ENCODE peak calls at places on chromosomes 6 and 20, in six cellular contexts. G, O, R, Q, M and Z are unnamed samples.

GRCh38 chr6:111781055-111781708 is 92.1 kb downstream of the FYN start:
- DNase-seq in G (no peak), O (no peak), Q (no peak), R (no peak), M (no peak), Z (no peak)

GRCh38 chr6:148593130-148593812 is 153.6 kb upstream of the UST start:
- DNase-seq in O (no peak), G (peak; percentile 21), R (no peak), M (no peak), Q (no peak), Z (no peak)

GRCh38 chr6:23036401-23036983 is 467.1 kb downstream of the HDGFL1 start:
- DNase-seq in M (no peak), O (no peak), G (no peak), R (no peak), Q (no peak), Z (no peak)

GRCh38 chr6:72873438-72873837 is 251.6 kb downstream of the KCNQ5 start:
- DNase-seq in G (no peak), R (no peak), Q (no peak), O (no peak), M (no peak), Z (no peak)

GRCh38 chr6:41551086-41551702 is 5.0 kb downstream of the FOXP4 start:
- DNase-seq in G (no peak), O (no peak), Q (no peak), R (no peak), M (peak; percentile 55), Z (peak; percentile 64)

GRCh38 chr20:48331518-48332286 is 496.1 kb downstream of the PREX1 start:
- DNase-seq in R (no peak), O (no peak), M (no peak), G (no peak), Q (no peak), Z (no peak)

GRCh38 chr6:102763886-102764285 is 1370.4 kb downstream of the GRIK2 start:
- DNase-seq in R (no peak), M (no peak), G (no peak), O (no peak), Q (no peak), Z (no peak)

GRCh38 chr20:54680872-54681297 is 205.5 kb downstream of the DOK5 start:
- DNase-seq in O (no peak), R (no peak), M (no peak), Q (no peak), G (no peak), Z (no peak)

GRCh38 chr6:111918825-111919224 is 45.6 kb upstream of the FYN start:
- DNase-seq in R (no peak), O (no peak), M (no peak), G (peak; percentile 39), Q (no peak), Z (no peak)

GRCh38 chr6:166932616-166933015 is 23.7 kb downstream of the RNASET2 start:
- DNase-seq in O (no peak), Q (no peak), M (no peak), G (no peak), R (no peak), Z (no peak)

GRCh38 chr20:58753929-58754551 is 61.4 kb downstream of the NPEPL1 start:
- DNase-seq in O (no peak), R (no peak), G (no peak), Q (no peak), M (no peak), Z (peak; percentile 20)

GRCh38 chr6:83265384-83265783 is 72.2 kb downstream of the RWDD2A start:
- DNase-seq in O (peak; percentile 7), R (no peak), M (no peak), G (no peak), Q (no peak), Z (no peak)

GRCh38 chr20:51760905-51761544 is 7.2 kb downstream of the ATP9A start:
- DNase-seq in Q (no peak), M (no peak), G (no peak), O (no peak), R (no peak), Z (no peak)

GRCh38 chr20:23749746-23750145 is 989 bp downstream of the CST1 start:
- DNase-seq in Q (no peak), M (no peak), G (no peak), R (no peak), O (no peak), Z (no peak)

GRCh38 chr6:168145747-168146596 is 67.0 kb upstream of the FRMD1 start:
- DNase-seq in G (no peak), Q (no peak), R (peak; percentile 41), O (no peak), M (no peak), Z (no peak)

GRCh38 chr20:61252601-61253263 is 671 bp downstream of the CDH4 start:
- DNase-seq in O (no peak), Q (no peak), M (no peak), R (no peak), G (no peak), Z (no peak)

GRCh38 chr6:41967312-41968287 is 26.0 kb upstream of the CCND3 start:
- DNase-seq in M (no peak), G (no peak), O (no peak), Q (no peak), R (no peak), Z (no peak)

GRCh38 chr20:50335105-50335504 is 144.5 kb downstream of the CEBPB start:
- DNase-seq in G (no peak), M (no peak), O (no peak), R (peak; percentile 17), Q (no peak), Z (no peak)

GRCh38 chr6:79737172-79737571 is 106.0 kb downstream of the SH3BGRL2 start:
- DNase-seq in O (no peak), M (no peak), G (no peak), Q (no peak), R (no peak), Z (no peak)

GRCh38 chr6:17470209-17470952 is 77.0 kb downstream of the CAP2 start:
- DNase-seq in O (no peak), Q (no peak), G (no peak), R (no peak), M (no peak), Z (no peak)

GRCh38 chr6:35092362-35093117 is 48.6 kb downstream of the TCP11 start:
- DNase-seq in G (peak; percentile 53), M (no peak), Q (peak; percentile 60), O (peak; percentile 40), R (peak; percentile 85), Z (no peak)

GRCh38 chr6:30685977-30686907 is at the start of gene PPP1R18:
- DNase-seq in R (peak; percentile 96), G (peak; percentile 87), O (no peak), M (peak; percentile 69), Q (peak; percentile 90), Z (peak; percentile 73)

GRCh38 chr6:30979076-30979475 is 4.4 kb upstream of the MUC21 start:
- DNase-seq in Q (no peak), G (no peak), M (no peak), O (no peak), R (no peak), Z (no peak)

GRCh38 chr6:116557863-116558262 is 4.3 kb downstream of the CALHM4 start:
- DNase-seq in M (no peak), O (peak; percentile 81), Q (no peak), G (no peak), R (no peak), Z (no peak)

GRCh38 chr20:18541741-18542140 is 25.5 kb upstream of the SMIM26 start:
- DNase-seq in R (no peak), G (no peak), O (no peak), Q (no peak), M (no peak), Z (no peak)
- H3K36me3 ChIP-seq in R (peaks cover 6% of the 10 kb centered on the region), G (peaks cover 86% of the 10 kb centered on the region), O (peaks cover 9% of the 10 kb centered on the region), Q (no peaks in the 10 kb centered on the region), M (peaks cover 15% of the 10 kb centered on the region), Z (peaks cover 31% of the 10 kb centered on the region)

DNA sequence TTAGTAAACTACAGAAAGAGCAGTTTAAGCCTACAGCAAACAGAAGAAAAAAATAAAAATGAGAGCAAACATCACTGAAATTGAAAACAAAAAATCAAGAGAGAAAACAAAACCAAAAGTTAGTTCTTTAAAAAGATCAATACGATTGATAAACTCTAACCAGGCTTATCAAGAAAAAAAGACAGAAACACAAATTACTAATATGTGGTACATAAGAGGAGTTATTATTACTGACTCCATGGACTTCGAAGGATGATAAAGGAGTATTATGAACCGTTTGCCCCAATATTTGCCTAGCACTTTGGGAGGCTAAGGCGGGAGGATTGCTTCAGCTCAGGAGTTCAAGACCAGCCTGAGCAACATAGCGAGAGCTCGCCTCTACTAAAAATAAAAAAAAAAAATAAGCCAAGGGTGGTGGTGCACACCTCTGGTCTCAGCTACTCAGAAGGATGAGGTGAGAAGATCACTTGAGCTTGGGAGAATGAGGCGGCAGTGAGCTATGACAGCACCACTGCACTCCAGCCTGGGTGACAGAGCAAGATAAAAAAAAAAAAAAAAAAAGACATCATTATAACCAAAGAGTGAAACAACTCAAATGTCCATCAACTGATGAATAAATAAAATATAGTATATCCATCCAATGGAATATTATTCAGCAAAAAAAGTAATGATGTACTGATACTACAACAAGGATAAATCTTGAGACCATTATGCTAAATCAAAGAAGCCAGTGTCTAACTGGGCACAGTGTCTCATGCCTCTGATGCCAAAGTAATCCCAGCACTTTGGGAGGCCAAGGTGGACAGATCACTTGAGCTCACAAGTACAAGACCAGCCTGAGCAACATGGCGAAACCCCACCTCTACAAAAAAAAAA is 12.9 kb downstream of the TRPC4AP start:
- DNase-seq in R (no peak), O (no peak), G (no peak), M (no peak), Q (no peak), Z (no peak)
- H3K36me3 ChIP-seq in R (peaks cover 4% of the 10 kb centered on the region), O (peaks cover 6% of the 10 kb centered on the region), G (peaks cover 38% of the 10 kb centered on the region), M (peaks cover 12% of the 10 kb centered on the region), Q (peaks cover 10% of the 10 kb centered on the region), Z (peaks cover 16% of the 10 kb centered on the region)

GRCh38 chr20:25300496-25301170 is 52.7 kb downstream of the PYGB start:
- DNase-seq in M (no peak), O (no peak), R (no peak), Q (no peak), G (no peak), Z (no peak)
- H3K36me3 ChIP-seq in M (peaks cover 6% of the 10 kb centered on the region), O (peaks cover 9% of the 10 kb centered on the region), R (no peaks in the 10 kb centered on the region), Q (no peaks in the 10 kb centered on the region), G (peaks cover 18% of the 10 kb centered on the region), Z (no peaks in the 10 kb centered on the region)

DNA sequence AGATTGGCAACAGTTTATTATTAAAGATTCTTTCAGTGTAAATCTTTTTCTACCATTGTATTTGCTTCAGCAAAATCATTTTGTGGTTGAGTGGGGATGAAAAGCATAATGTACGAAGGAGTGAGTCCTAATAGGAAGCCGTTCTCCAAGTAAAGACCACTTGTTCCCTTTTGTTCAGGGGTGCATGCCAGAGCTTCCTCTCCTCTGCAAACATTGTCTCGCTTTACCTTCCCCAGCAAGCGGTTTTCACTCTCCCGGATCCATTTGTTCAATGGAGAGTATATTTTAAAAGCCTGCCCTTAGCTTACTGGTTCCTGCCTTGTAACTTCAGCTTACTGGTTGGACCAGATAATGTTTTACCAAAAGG is 67.8 kb upstream of the XRN2 start:
- DNase-seq in M (no peak), R (no peak), G (no peak), Q (no peak), O (no peak), Z (no peak)
- H3K36me3 ChIP-seq in M (no peaks in the 10 kb centered on the region), R (peaks cover 3% of the 10 kb centered on the region), G (peaks cover 34% of the 10 kb centered on the region), Q (no peaks in the 10 kb centered on the region), O (peaks cover 8% of the 10 kb centered on the region), Z (peaks cover 47% of the 10 kb centered on the region)

DNA sequence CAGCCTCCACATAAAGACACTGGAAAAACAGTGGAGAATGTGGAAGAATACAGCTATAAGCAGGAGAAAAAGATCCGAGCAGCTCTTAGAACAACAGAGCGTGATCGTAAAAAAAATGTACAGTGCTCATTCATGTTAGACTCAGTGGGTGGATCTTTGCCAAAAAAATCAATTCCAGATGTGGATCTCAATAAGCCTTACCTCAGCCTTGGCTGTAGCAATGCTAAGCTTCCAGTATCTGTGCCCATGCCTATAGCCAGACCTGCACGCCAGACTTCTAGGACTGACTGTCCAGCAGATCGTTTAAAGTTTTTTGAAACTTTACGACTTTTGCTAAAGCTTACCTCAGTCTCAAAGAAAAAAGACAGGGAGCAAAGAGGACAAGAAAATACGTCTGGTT is 57.1 kb downstream of the MAP3K4 start:
- DNase-seq in R (no peak), Q (no peak), M (no peak), O (no peak), G (no peak), Z (no peak)
- H3K36me3 ChIP-seq in R (no peaks in the 10 kb centered on the region), Q (no peaks in the 10 kb centered on the region), M (no peaks in the 10 kb centered on the region), O (no peaks in the 10 kb centered on the region), G (peaks cover 16% of the 10 kb centered on the region), Z (no peaks in the 10 kb centered on the region)